ENCODE peak calls at places on chromosomes 2 and 18, in ten cellular contexts. B is small intestine; M is EL; L is NCI-H1930; A is ELR; G is stromal cell of bone marrow; C is activated CD4-positive, alpha-beta T cell treated with anti-CD3 and anti-CD28 coated beads, Interleukin-2, amount 50 U/mL, for 48 hours; E is mesothelial cell of epicardium; V is head of caudate nucleus; I is ELF-1. N is an unnamed sample.

GRCh38 chr18:53850918-53851317 is 373.6 kb downstream of the MBD2 start:
- DNase-seq in B (no peak), M (no peak), L (no peak), A (no peak), G (no peak), C (no peak), E (no peak), V (no peak), I (no peak), N (no peak)

GRCh38 chr2:112242384-112242783 is 12.5 kb downstream of the ZC3H8 start:
- DNase-seq in B (no peak), M (no peak), L (no peak), A (no peak), G (no peak), C (no peak), E (no peak), V (no peak), I (no peak), N (no peak)

GRCh38 chr2:3505771-3506170 is 13.6 kb downstream of the ADI1 start:
- DNase-seq in B (peak), M (no peak), L (no peak), A (no peak), G (no peak), C (no peak), E (no peak), V (no peak), I (no peak), N (no peak)

GRCh38 chr2:170928036-170928823 is 823 bp upstream of the GORASP2 start:
- DNase-seq in B (no peak), M (peak), L (peak), A (peak), G (no peak), C (peak), E (no peak), V (no peak), I (peak), N (no peak)

GRCh38 chr2:135149251-135149650 is 97.2 kb downstream of the RAB3GAP1 start:
- DNase-seq in B (peak), M (peak), L (no peak), A (peak), G (no peak), C (no peak), E (no peak), V (no peak), I (no peak), N (no peak)

GRCh38 chr2:61218076-61218816 is 56.3 kb downstream of the C2orf74 start:
- DNase-seq in B (no peak), M (no peak), L (no peak), A (no peak), G (no peak), C (no peak), E (no peak), V (no peak), I (no peak), N (no peak)

GRCh38 chr18:49628993-49629795 is 67.3 kb downstream of the LIPG start:
- DNase-seq in B (peak), M (no peak), L (no peak), A (no peak), G (no peak), C (no peak), E (no peak), V (peak), I (no peak), N (no peak)

GRCh38 chr2:189297446-189297845 is 117.9 kb upstream of the COL5A2 start:
- DNase-seq in B (no peak), M (peak), L (no peak), A (peak), G (no peak), C (no peak), E (no peak), V (no peak), I (no peak), N (no peak)

GRCh38 chr2:109401370-109401769 is 212.4 kb downstream of the SEPTIN10 start:
- DNase-seq in B (no peak), M (no peak), L (no peak), A (no peak), G (no peak), C (no peak), E (no peak), V (no peak), I (no peak), N (no peak)

GRCh38 chr2:200567932-200568331 is 17.9 kb upstream of the AOX1 start:
- DNase-seq in B (no peak), M (no peak), L (no peak), A (no peak), G (no peak), C (no peak), E (no peak), V (no peak), I (no peak), N (no peak)

GRCh38 chr18:39453882-39454281 is 1888.3 kb upstream of the CELF4 start:
- DNase-seq in B (peak), M (peak), L (no peak), A (peak), G (no peak), C (no peak), E (no peak), V (no peak), I (no peak), N (no peak)

GRCh38 chr2:85018049-85018447 is 47.1 kb downstream of the KCMF1 start:
- DNase-seq in B (no peak), M (no peak), L (no peak), A (peak), G (no peak), C (no peak), E (no peak), V (no peak), I (no peak), N (no peak)

GRCh38 chr2:147873859-147874483 is 29.1 kb downstream of the ACVR2A start:
- DNase-seq in B (peak), M (no peak), L (no peak), A (no peak), G (no peak), C (no peak), E (no peak), V (no peak), I (no peak), N (no peak)

GRCh38 chr2:101627284-101628049 is 70.0 kb upstream of the MAP4K4 start:
- DNase-seq in B (no peak), M (no peak), L (no peak), A (no peak), G (no peak), C (no peak), E (no peak), V (no peak), I (no peak), N (no peak)

GRCh38 chr2:54858021-54858681 is 134.7 kb downstream of the EML6 start:
- DNase-seq in B (no peak), M (peak), L (no peak), A (peak), G (peak), C (no peak), E (no peak), V (no peak), I (no peak), N (no peak)

GRCh38 chr18:76943542-76944339 is 121.4 kb downstream of the ZNF236 start:
- DNase-seq in B (no peak), M (peak), L (no peak), A (no peak), G (peak), C (no peak), E (no peak), V (no peak), I (no peak), N (no peak)

GRCh38 chr2:203759692-203760365 is 53.4 kb downstream of the CD28 start:
- DNase-seq in B (peak), M (peak), L (no peak), A (peak), G (peak), C (no peak), E (no peak), V (no peak), I (peak), N (no peak)

GRCh38 chr2:46878886-46879285 is 36.7 kb downstream of the MCFD2 start:
- DNase-seq in B (no peak), M (peak), L (no peak), A (peak), G (peak), C (no peak), E (no peak), V (peak), I (peak), N (peak)

GRCh38 chr2:219024059-219024458 is 17.3 kb downstream of the CFAP65 start:
- DNase-seq in B (no peak), M (no peak), L (no peak), A (no peak), G (no peak), C (no peak), E (no peak), V (no peak), I (no peak), N (no peak)

GRCh38 chr2:174939046-174939445 is 66.1 kb downstream of the CHN1 start:
- DNase-seq in B (no peak), M (peak), L (peak), A (peak), G (no peak), C (no peak), E (no peak), V (no peak), I (no peak), N (no peak)

GRCh38 chr2:85929096-85930044 is 40.6 kb upstream of the ST3GAL5 start:
- DNase-seq in B (no peak), M (no peak), L (no peak), A (no peak), G (no peak), C (no peak), E (no peak), V (no peak), I (no peak), N (no peak)

GRCh38 chr2:174561283-174562275 is 36.0 kb downstream of the WIPF1 start:
- DNase-seq in B (peak), M (no peak), L (no peak), A (no peak), G (peak), C (no peak), E (no peak), V (peak), I (no peak), N (peak)

N was measured in dorsolateral prefrontal cortex.